ENCODE peak calls at places on chromosomes 13 and 19, in nine cellular contexts. I is mesendoderm; C is GM23338; O is CD4-positive, CD25-positive, alpha-beta regulatory T cell; D is MM.1S; N is OCI-LY7; F is AG04450; S is upper lobe of right lung; V is pancreas. M is an unnamed sample.

GRCh38 chr19:47863514-47863936 is 4.5 kb downstream of the TPRX2 start:
- DNase-seq in D (peak; percentile 63), V (peak; percentile 82), S (peak; percentile 92), I (peak; percentile 95), F (peak; percentile 21), C (peak; percentile 97), N (peak; percentile 69), O (peak; percentile 71), M (peak; percentile 42)

GRCh38 chr19:45640849-45641273 is 1.7 kb upstream of the EML2 start:
- DNase-seq in D (no peak), O (no peak), I (no peak), C (peak; percentile 89), F (no peak), V (no peak), S (peak; percentile 72), N (no peak), M (no peak)

GRCh38 chr13:102591988-102592781 is 4.6 kb upstream of the TPP2 start:
- DNase-seq in V (peak; percentile 71), I (peak; percentile 91), F (peak; percentile 55), C (peak; percentile 95), S (peak; percentile 83), N (peak; percentile 69), O (peak; percentile 78), D (peak; percentile 94), M (peak; percentile 77)

GRCh38 chr19:39858541-39858940 is 12.4 kb upstream of the FBL start:
- DNase-seq in S (peak; percentile 68), N (no peak), V (no peak), I (peak; percentile 65), C (peak; percentile 85), O (no peak), D (no peak), F (no peak), M (no peak)

GRCh38 chr13:105090244-105090643 is 1445.2 kb downstream of the EFNB2 start:
- DNase-seq in S (no peak), I (no peak), O (no peak), D (no peak), V (no peak), F (no peak), N (no peak), C (no peak), M (no peak)

GRCh38 chr19:12580180-12580694 is 29.0 kb upstream of the ZNF564 start:
- DNase-seq in S (no peak), C (no peak), O (no peak), I (no peak), V (no peak), F (peak; percentile 49), N (no peak), D (no peak), M (no peak)

GRCh38 chr13:90415902-90416301 is 931.6 kb upstream of the MIR17HG start:
- DNase-seq in O (no peak), D (no peak), I (peak; percentile 17), S (no peak), F (no peak), N (no peak), C (no peak), V (no peak), M (no peak)

GRCh38 chr19:16217671-16218464 is 20.2 kb downstream of the AP1M1 start:
- DNase-seq in O (no peak), V (no peak), C (no peak), N (no peak), I (no peak), S (no peak), D (no peak), F (no peak), M (no peak)

GRCh38 chr13:39148513-39148961 is 110.3 kb downstream of the NHLRC3 start:
- DNase-seq in C (no peak), D (no peak), F (no peak), I (peak; percentile 92), V (no peak), N (no peak), S (no peak), O (no peak), M (no peak)

DNA sequence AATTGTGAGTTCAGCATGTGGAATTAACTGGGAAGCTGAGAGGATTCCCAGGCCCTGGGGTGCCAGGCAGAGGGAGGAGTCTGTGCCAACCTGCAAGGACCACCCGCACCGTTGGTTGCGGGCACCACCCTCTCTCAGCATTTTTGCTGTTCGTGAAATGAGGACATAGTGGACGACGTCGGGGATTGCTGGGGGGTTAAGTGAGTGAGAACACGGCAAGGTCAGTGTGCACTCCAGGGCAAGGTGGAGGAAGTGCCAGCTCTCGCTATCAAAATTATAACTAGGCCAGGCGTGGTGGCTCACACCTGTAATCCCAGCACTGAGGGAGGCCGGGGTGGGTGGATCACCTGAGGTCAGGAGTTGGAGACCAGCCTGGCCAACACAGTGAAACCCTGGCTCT is 2.2 kb downstream of the FXYD3 start:
- DNase-seq in D (no peak), F (no peak), V (no peak), O (no peak), S (no peak), I (no peak), C (no peak), N (no peak), M (no peak)
- H3K27ac ChIP-seq in D (no peak overlapping the region), F (no peak overlapping the region), V (no peak overlapping the region), O (no peak overlapping the region), S (peak overlapping the region; percentile 17), I (no peak overlapping the region), C (no peak overlapping the region), N (no peak overlapping the region), M (peak overlapping the region; percentile 4)

GRCh38 chr19:2229103-2230028 is 6.8 kb downstream of the PLEKHJ1 start:
- DNase-seq in I (no peak), S (no peak), D (no peak), C (no peak), N (no peak), V (no peak), O (no peak), F (no peak), M (no peak)

GRCh38 chr19:2232286-2233151 is 3.6 kb downstream of the PLEKHJ1 start:
- DNase-seq in I (no peak), O (no peak), D (no peak), N (no peak), S (no peak), F (no peak), V (no peak), C (no peak), M (no peak)

GRCh38 chr19:2231621-2232221 is 4.4 kb downstream of the PLEKHJ1 start:
- DNase-seq in C (no peak), O (no peak), S (no peak), F (no peak), N (peak; percentile 50), V (no peak), I (peak; percentile 36), D (no peak), M (no peak)

GRCh38 chr19:2230029-2230531 is 6.0 kb downstream of the PLEKHJ1 start:
- DNase-seq in D (no peak), I (no peak), F (no peak), N (no peak), V (no peak), C (no peak), O (no peak), S (no peak), M (no peak)

GRCh38 chr19:2230807-2231533 is 5.2 kb downstream of the PLEKHJ1 start:
- DNase-seq in I (no peak), N (no peak), F (no peak), V (no peak), C (no peak), D (no peak), S (no peak), O (no peak), M (no peak)
- H3K27ac ChIP-seq in I (no peak overlapping the region), N (peak overlapping the region; percentile 23), F (peak overlapping the region; percentile 21), V (no peak overlapping the region), C (peak overlapping the region; percentile 26), D (no peak overlapping the region), S (no peak overlapping the region), O (no peak overlapping the region), M (no peak overlapping the region)

DNA sequence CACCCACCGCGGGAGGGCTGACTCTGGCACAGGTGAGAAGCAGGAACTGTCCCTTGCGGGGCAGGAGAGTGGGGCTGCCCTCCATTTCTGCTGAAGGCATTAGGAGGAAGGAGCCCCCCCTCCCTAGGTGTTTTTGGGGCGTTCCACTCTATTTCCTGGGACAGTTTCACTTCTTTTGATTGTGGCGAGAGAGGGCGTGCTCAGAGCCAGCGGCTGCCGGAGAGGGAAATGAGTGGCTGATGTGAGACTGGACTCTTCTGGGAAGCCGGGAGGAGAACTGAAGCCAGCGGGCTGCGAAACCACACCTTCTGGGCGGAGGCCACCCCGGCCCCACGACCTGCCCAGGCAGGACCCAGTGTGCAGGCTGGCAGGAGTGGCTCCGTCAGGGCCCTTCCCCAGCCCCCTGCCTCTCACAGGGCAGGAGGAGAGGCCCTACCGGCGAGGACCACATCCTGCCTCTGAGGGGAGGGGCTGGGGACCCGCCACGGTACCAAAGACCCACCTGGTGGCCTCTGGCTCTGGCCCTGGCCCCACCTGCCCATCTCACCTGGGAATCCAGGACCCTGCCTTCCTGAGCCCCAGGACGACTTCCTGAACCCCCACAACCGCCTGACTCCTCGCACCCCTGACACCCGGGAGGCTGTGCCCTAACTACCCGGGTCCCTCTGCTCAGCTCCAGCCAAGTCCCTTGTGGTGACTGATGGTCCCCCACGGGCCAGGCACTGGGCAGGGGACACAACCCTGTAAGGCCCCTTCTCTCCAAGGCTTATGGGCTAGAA is 25.9 kb downstream of the MPND start:
- DNase-seq in D (peak; percentile 91), N (peak; percentile 82), C (peak; percentile 47), F (no peak), S (peak; percentile 89), O (peak; percentile 81), V (peak; percentile 39), I (peak; percentile 55), M (peak; percentile 46)
- H3K27ac ChIP-seq in D (peak overlapping the region; percentile 86), N (peak overlapping the region; percentile 79), C (peak overlapping the region; percentile 66), F (peak overlapping the region; percentile 39), S (peak overlapping the region; percentile 73), O (peak overlapping the region; percentile 86), V (peak overlapping the region; percentile 62), I (peak overlapping the region; percentile 2), M (peak overlapping the region; percentile 61)

DNA sequence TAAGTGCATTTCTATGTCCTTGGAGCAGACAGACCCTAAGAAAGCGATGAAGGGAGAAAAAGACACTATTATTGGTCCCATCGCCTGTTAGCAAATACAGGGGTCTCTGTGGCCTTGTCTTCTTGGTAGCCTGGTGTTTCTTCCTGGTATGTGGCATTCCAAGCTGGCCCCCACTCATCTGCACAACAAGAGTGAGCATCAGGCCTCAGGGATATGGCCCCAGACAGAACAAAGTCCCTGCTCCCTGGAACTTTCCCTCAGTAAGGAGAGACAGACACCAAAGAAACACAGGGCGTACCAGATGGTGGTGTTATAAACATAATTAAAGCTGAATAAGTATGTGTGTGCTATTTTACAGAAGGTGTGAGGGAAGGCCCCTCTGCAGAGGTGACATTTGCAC is 48.2 kb upstream of the KPNA3 start:
- DNase-seq in V (no peak), D (no peak), C (peak; percentile 37), N (no peak), F (no peak), S (no peak), I (no peak), O (no peak), M (no peak)
- H3K27ac ChIP-seq in V (no peak overlapping the region), D (no peak overlapping the region), C (no peak overlapping the region), N (no peak overlapping the region), F (no peak overlapping the region), S (no peak overlapping the region), I (no peak overlapping the region), O (no peak overlapping the region), M (no peak overlapping the region)

GRCh38 chr13:48890386-48890785 is 85.3 kb upstream of the FNDC3A start:
- DNase-seq in S (no peak), D (no peak), O (no peak), I (no peak), F (no peak), V (no peak), C (no peak), N (no peak), M (no peak)
- H3K27ac ChIP-seq in S (no peak overlapping the region), D (no peak overlapping the region), O (no peak overlapping the region), I (no peak overlapping the region), F (no peak overlapping the region), V (no peak overlapping the region), C (no peak overlapping the region), N (no peak overlapping the region), M (no peak overlapping the region)

M was measured in substantia nigra.